ENCODE peak calls at places on chromosomes 3 and 15, in eight cellular contexts. M, F, X, Q, S, C, R and Y are unnamed samples.

GRCh38 chr3:42533161-42533897 is 30.9 kb downstream of the VIPR1 start:
- DNase-seq in C (no peak), Q (peak), X (no peak), M (no peak), F (no peak), S (no peak), R (no peak), Y (peak)

GRCh38 chr15:42059661-42060476 is 34.5 kb downstream of the PLA2G4D start:
- DNase-seq in Q (peak), R (peak), X (peak), S (no peak), F (no peak), C (peak), M (peak), Y (peak)

GRCh38 chr15:70427531-70428120 is 329.9 kb upstream of the TLE3 start:
- DNase-seq in R (peak), F (no peak), C (peak), Q (no peak), S (no peak), M (no peak), X (no peak), Y (no peak)

GRCh38 chr15:42772126-42772525 is 35.2 kb upstream of the CDAN1 start:
- DNase-seq in R (peak), X (no peak), M (no peak), C (peak), F (peak), Q (no peak), S (peak), Y (no peak)

GRCh38 chr3:42803800-42804112 is 534 bp downstream of the HIGD1A start:
- DNase-seq in F (peak), M (peak), R (peak), X (peak), C (peak), S (no peak), Q (peak), Y (peak)

GRCh38 chr3:112351823-112352222 is 18.9 kb downstream of the CD200 start:
- DNase-seq in Q (no peak), C (no peak), M (no peak), R (no peak), X (no peak), S (no peak), F (no peak), Y (no peak)

GRCh38 chr3:194167480-194167862 is 31.5 kb downstream of the HES1 start:
- DNase-seq in Q (no peak), C (no peak), F (no peak), X (no peak), R (no peak), M (no peak), S (no peak), Y (no peak)

GRCh38 chr15:41849861-41850260 is 11.2 kb downstream of the PLA2G4B start:
- DNase-seq in M (no peak), R (no peak), S (no peak), X (no peak), C (no peak), Q (no peak), F (no peak), Y (no peak)

GRCh38 chr15:31499953-31500808 is 173.5 kb downstream of the KLF13 start:
- DNase-seq in R (no peak), S (no peak), Q (peak), M (peak), F (no peak), X (no peak), C (no peak), Y (no peak)

GRCh38 chr3:116426036-116426435 is 19.3 kb downstream of the LSAMP start:
- DNase-seq in M (peak), X (no peak), S (no peak), C (no peak), F (no peak), R (no peak), Q (no peak), Y (no peak)

GRCh38 chr15:39869251-39869650 is 50.8 kb downstream of the GPR176 start:
- DNase-seq in C (no peak), S (no peak), Q (no peak), F (no peak), X (no peak), R (no peak), M (no peak), Y (no peak)

GRCh38 chr15:79378394-79379158 is 53.6 kb upstream of the MINAR1 start:
- DNase-seq in R (no peak), S (no peak), Q (no peak), M (no peak), C (peak), F (no peak), X (no peak), Y (no peak)

GRCh38 chr3:126342991-126343661 is 14.1 kb downstream of the KLF15 start:
- DNase-seq in R (peak), F (peak), M (peak), S (peak), Q (peak), X (peak), C (peak), Y (peak)

GRCh38 chr3:140236836-140237476 is 302.0 kb downstream of the CLSTN2 start:
- DNase-seq in F (no peak), X (no peak), Q (no peak), C (peak), M (no peak), R (peak), S (no peak), Y (no peak)

GRCh38 chr15:40554164-40554530 is 10.7 kb downstream of the CCDC32 start:
- DNase-seq in R (no peak), S (no peak), M (no peak), C (no peak), Q (peak), F (no peak), X (no peak), Y (no peak)

GRCh38 chr15:76337047-76337738 is 620 bp downstream of the ISL2 start:
- DNase-seq in C (no peak), R (no peak), M (no peak), X (no peak), S (no peak), Q (peak), F (no peak), Y (peak)

GRCh38 chr3:19347701-19348100 is 199.4 kb downstream of the KCNH8 start:
- DNase-seq in Q (no peak), C (no peak), M (no peak), R (no peak), X (no peak), F (no peak), S (no peak), Y (no peak)

GRCh38 chr3:113606539-113607218 is 74.3 kb downstream of the SIDT1 start:
- DNase-seq in S (no peak), F (no peak), X (no peak), M (no peak), C (no peak), Q (no peak), R (no peak), Y (no peak)

GRCh38 chr15:74843891-74844299 is 939 bp upstream of the ULK3 start:
- DNase-seq in X (no peak), R (no peak), F (no peak), M (peak), S (no peak), C (no peak), Q (peak), Y (peak)

GRCh38 chr3:179016979-179017670 is 54.5 kb downstream of the ZMAT3 start:
- DNase-seq in S (no peak), C (no peak), R (no peak), F (no peak), X (no peak), Q (no peak), M (no peak), Y (no peak)

GRCh38 chr3:131361464-131362421 is 19.8 kb upstream of the NUDT16 start:
- DNase-seq in M (peak), C (peak), R (peak), S (peak), Q (peak), X (peak), F (peak), Y (no peak)

GRCh38 chr3:38353151-38353550 is 6.6 kb downstream of the XYLB start:
- DNase-seq in S (no peak), Q (no peak), F (no peak), X (no peak), C (peak), R (peak), M (no peak), Y (no peak)

GRCh38 chr3:23809840-23810341 is 4.1 kb downstream of the UBE2E1 start:
- DNase-seq in R (no peak), S (no peak), Q (no peak), X (no peak), F (no peak), M (no peak), C (no peak), Y (no peak)

GRCh38 chr3:70519005-70519404 is 206.6 kb upstream of the MDFIC2 start:
- DNase-seq in X (no peak), F (no peak), S (no peak), R (no peak), C (no peak), M (no peak), Q (no peak), Y (no peak)

GRCh38 chr15:82312611-82313349 is 36.5 kb downstream of the GOLGA6L10 start:
- DNase-seq in M (no peak), S (no peak), R (peak), F (no peak), X (no peak), Q (no peak), C (peak), Y (peak)

GRCh38 chr3:55431041-55431440 is 56.1 kb downstream of the WNT5A start:
- DNase-seq in R (no peak), X (no peak), C (no peak), M (no peak), S (no peak), Q (no peak), F (no peak), Y (no peak)

GRCh38 chr3:43762486-43762885 is 71.7 kb downstream of the ABHD5 start:
- DNase-seq in M (no peak), Q (no peak), S (no peak), R (no peak), X (no peak), C (no peak), F (no peak), Y (no peak)

GRCh38 chr3:78870484-78870883 is 897.3 kb downstream of the ROBO1 start:
- DNase-seq in R (no peak), C (no peak), X (no peak), F (no peak), S (no peak), M (no peak), Q (no peak), Y (no peak)

GRCh38 chr3:29301332-29302011 is 20.6 kb downstream of the RBMS3 start:
- DNase-seq in F (no peak), C (no peak), S (no peak), M (no peak), R (no peak), Q (peak), X (no peak), Y (no peak)

GRCh38 chr3:171565671-171566070 is 105.5 kb upstream of the TNIK start:
- DNase-seq in C (peak), S (no peak), X (no peak), F (no peak), M (no peak), R (peak), Q (no peak), Y (no peak)

GRCh38 chr3:152885066-152885465 is 50.1 kb downstream of the P2RY1 start:
- DNase-seq in R (no peak), Q (no peak), M (no peak), S (no peak), X (no peak), F (no peak), C (no peak), Y (no peak)

GRCh38 chr15:36882487-36883108 is 217.8 kb downstream of the MEIS2 start:
- DNase-seq in C (no peak), Q (peak), M (no peak), X (peak), R (peak), S (peak), F (no peak), Y (no peak)

GRCh38 chr15:36886135-36887011 is 214.0 kb downstream of the MEIS2 start:
- DNase-seq in F (no peak), R (no peak), C (no peak), S (no peak), X (no peak), Q (peak), M (no peak), Y (no peak)

GRCh38 chr15:36883705-36884355 is 216.5 kb downstream of the MEIS2 start:
- DNase-seq in Q (peak), R (peak), X (peak), C (peak), M (peak), S (peak), F (peak), Y (peak)

GRCh38 chr15:36885709-36886108 is 214.6 kb downstream of the MEIS2 start:
- DNase-seq in R (no peak), C (no peak), F (no peak), Q (no peak), S (no peak), X (no peak), M (no peak), Y (no peak)

GRCh38 chr15:36884404-36885335 is 215.7 kb downstream of the MEIS2 start:
- DNase-seq in X (peak), S (no peak), M (no peak), C (no peak), F (no peak), Q (peak), R (no peak), Y (no peak)
- H3K4me3 ChIP-seq in X (no peak), S (no peak), M (no peak), C (no peak), F (no peak), Q (peak), R (peak), Y (peak)

GRCh38 chr15:84601555-84601838 is 688 bp downstream of the ZSCAN2 start:
- DNase-seq in Q (no peak), F (no peak), M (no peak), R (no peak), X (no peak), C (no peak), S (no peak), Y (no peak)

GRCh38 chr15:84600331-84600686 is 500 bp upstream of the ZSCAN2 start:
- DNase-seq in Q (peak), M (peak), X (no peak), F (peak), R (peak), S (peak), C (peak), Y (peak)

GRCh38 chr15:84598993-84599392 is 1.8 kb upstream of the ZSCAN2 start:
- DNase-seq in C (peak), F (no peak), X (no peak), S (no peak), Q (peak), R (peak), M (no peak), Y (peak)

GRCh38 chr15:84599906-84600305 is 903 bp upstream of the ZSCAN2 start:
- DNase-seq in F (no peak), R (no peak), M (no peak), X (no peak), S (no peak), C (no peak), Q (no peak), Y (no peak)

GRCh38 chr15:84600687-84601554 is at the start of gene ZSCAN2:
- DNase-seq in S (peak), X (peak), Q (peak), F (peak), R (peak), C (peak), M (peak), Y (peak)
- H3K4me3 ChIP-seq in S (peak), X (peak), Q (peak), F (peak), R (peak), C (peak), M (peak), Y (peak)

GRCh38 chr3:129085165-129085715 is 24.7 kb downstream of the GP9 start:
- DNase-seq in C (no peak), M (peak), R (no peak), S (no peak), F (no peak), X (no peak), Q (no peak), Y (no peak)

GRCh38 chr3:129084501-129084900 is 23.9 kb downstream of the GP9 start:
- DNase-seq in X (no peak), S (no peak), F (no peak), M (no peak), C (no peak), Q (no peak), R (no peak), Y (no peak)

GRCh38 chr3:129081503-129081902 is 20.9 kb downstream of the GP9 start:
- DNase-seq in S (no peak), R (no peak), X (no peak), C (no peak), Q (no peak), F (no peak), M (no peak), Y (no peak)

GRCh38 chr3:129078510-129078909 is 17.9 kb downstream of the GP9 start:
- DNase-seq in Q (no peak), M (no peak), X (no peak), C (no peak), R (no peak), S (no peak), F (no peak), Y (no peak)

GRCh38 chr3:129082026-129082425 is 21.4 kb downstream of the GP9 start:
- DNase-seq in Q (no peak), C (no peak), F (no peak), R (no peak), S (no peak), X (no peak), M (no peak), Y (no peak)
- H3K4me3 ChIP-seq in Q (no peak), C (no peak), F (no peak), R (no peak), S (no peak), X (no peak), M (no peak), Y (no peak)

GRCh38 chr15:48153526-48153925 is 24.6 kb downstream of the MYEF2 start:
- DNase-seq in C (no peak), S (no peak), Q (no peak), R (no peak), F (no peak), X (no peak), M (no peak), Y (no peak)

GRCh38 chr15:48147358-48147757 is 26.6 kb downstream of the SLC24A5 start:
- DNase-seq in F (no peak), S (no peak), Q (no peak), R (no peak), C (no peak), X (no peak), M (no peak), Y (no peak)

GRCh38 chr15:48144889-48145288 is 24.1 kb downstream of the SLC24A5 start:
- DNase-seq in R (peak), M (no peak), F (no peak), S (no peak), Q (no peak), X (no peak), C (peak), Y (no peak)

GRCh38 chr15:48145923-48146322 is 25.1 kb downstream of the SLC24A5 start:
- DNase-seq in X (no peak), F (no peak), S (no peak), C (no peak), M (no peak), R (no peak), Q (no peak), Y (no peak)

DNA sequence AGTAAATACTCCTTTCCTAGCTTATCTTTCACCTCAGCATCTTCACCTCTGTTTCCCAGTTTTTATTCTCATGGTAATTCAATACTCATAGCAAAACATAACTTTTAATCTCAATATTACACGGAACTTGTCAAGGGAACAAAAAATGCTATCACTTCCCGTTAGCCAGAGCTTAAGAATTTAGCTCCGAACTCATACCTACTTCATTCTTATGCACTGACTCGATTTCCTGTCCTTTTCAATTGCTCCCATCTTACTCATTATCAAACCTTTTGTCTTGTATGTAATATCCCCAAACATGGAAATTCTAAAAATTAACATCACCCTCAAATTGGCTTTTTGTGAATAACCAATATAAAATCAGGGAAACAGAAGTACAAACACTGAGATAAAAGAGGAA is 28.2 kb downstream of the MYEF2 start:
- DNase-seq in S (no peak), X (no peak), C (peak), F (no peak), M (no peak), R (peak), Q (no peak), Y (no peak)
- H3K4me3 ChIP-seq in S (no peak), X (no peak), C (no peak), F (no peak), M (no peak), R (no peak), Q (no peak), Y (no peak)

GRCh38 chr3:86990171-86990733 is 697 bp downstream of the VGLL3 start:
- DNase-seq in Q (no peak), X (no peak), M (peak), R (no peak), C (no peak), F (no peak), S (peak), Y (peak)
- H3K4me3 ChIP-seq in Q (peak), X (peak), M (peak), R (peak), C (peak), F (peak), S (peak), Y (peak)

GRCh38 chr3:150330174-150330573 is 77.9 kb upstream of the TSC22D2 start:
- DNase-seq in Q (no peak), M (no peak), F (no peak), R (no peak), S (no peak), C (no peak), X (no peak), Y (no peak)
- H3K4me3 ChIP-seq in Q (no peak), M (no peak), F (no peak), R (no peak), S (no peak), C (no peak), X (no peak), Y (no peak)

GRCh38 chr15:85749261-85750151 is 45.2 kb downstream of the KLHL25 start:
- DNase-seq in F (peak), Q (no peak), R (peak), C (peak), M (peak), S (peak), X (no peak), Y (no peak)
- H3K4me3 ChIP-seq in F (peak), Q (no peak), R (no peak), C (no peak), M (no peak), S (peak), X (no peak), Y (no peak)